ENCODE peak calls at places on chromosomes 2 and 18, in nine cellular contexts. U is endodermal cell, Z is HCT116, G is heart right ventricle, N is right lobe of liver, O is Peyer's patch, T is upper lobe of left lung, R is neural progenitor cell, J is upper lobe of right lung. M is an unnamed sample. For H3K4me1, the result is how much of the 10 kb centered on the place peaks cover.

GRCh38 chr2:1759611-1759930 is 15.3 kb upstream of the PXDN start:
- DNase-seq in U (no peak), Z (no peak), G (no peak), N (no peak), O (no peak), T (no peak), R (no peak), J (no peak), M (no peak)

GRCh38 chr2:71933467-71934319 is 214.0 kb downstream of the CYP26B1 start:
- DNase-seq in U (peak), Z (peak), G (no peak), N (no peak), O (peak), T (no peak), R (no peak), J (peak), M (peak)

GRCh38 chr2:224837558-224837957 is 121.4 kb upstream of the CCDC195 start:
- DNase-seq in U (no peak), Z (no peak), G (peak), N (no peak), O (no peak), T (no peak), R (no peak), J (no peak), M (no peak)

GRCh38 chr2:171999125-171999524 is 628 bp upstream of the METAP1D start:
- DNase-seq in U (no peak), Z (no peak), G (no peak), N (no peak), O (no peak), T (no peak), R (no peak), J (no peak), M (no peak)

GRCh38 chr2:45001629-45002385 is 7.4 kb downstream of the SIX2 start:
- DNase-seq in U (peak), Z (no peak), G (no peak), N (no peak), O (no peak), T (no peak), R (peak), J (no peak), M (no peak)

GRCh38 chr2:209368924-209369323 is 54.9 kb upstream of the MAP2 start:
- DNase-seq in U (no peak), Z (peak), G (peak), N (peak), O (peak), T (peak), R (no peak), J (peak), M (peak)

GRCh38 chr2:188503975-188504374 is 212.3 kb downstream of the GULP1 start:
- DNase-seq in U (no peak), Z (no peak), G (no peak), N (no peak), O (no peak), T (no peak), R (no peak), J (no peak), M (no peak)

GRCh38 chr2:200585730-200586643 is at the start of gene AOX1:
- DNase-seq in U (peak), Z (no peak), G (no peak), N (peak), O (peak), T (peak), R (peak), J (peak), M (peak)

GRCh38 chr18:26470011-26470637 is 78.2 kb downstream of the KCTD1 start:
- DNase-seq in U (no peak), Z (no peak), G (no peak), N (no peak), O (no peak), T (no peak), R (peak), J (no peak), M (no peak)

GRCh38 chr2:157644776-157645175 is 16.1 kb upstream of the ACVR1C start:
- DNase-seq in U (no peak), Z (no peak), G (no peak), N (no peak), O (no peak), T (no peak), R (no peak), J (no peak), M (no peak)

GRCh38 chr2:40556298-40556697 is 104.4 kb upstream of the SLC8A1 start:
- DNase-seq in U (no peak), Z (no peak), G (no peak), N (no peak), O (no peak), T (no peak), R (no peak), J (no peak), M (no peak)

DNA sequence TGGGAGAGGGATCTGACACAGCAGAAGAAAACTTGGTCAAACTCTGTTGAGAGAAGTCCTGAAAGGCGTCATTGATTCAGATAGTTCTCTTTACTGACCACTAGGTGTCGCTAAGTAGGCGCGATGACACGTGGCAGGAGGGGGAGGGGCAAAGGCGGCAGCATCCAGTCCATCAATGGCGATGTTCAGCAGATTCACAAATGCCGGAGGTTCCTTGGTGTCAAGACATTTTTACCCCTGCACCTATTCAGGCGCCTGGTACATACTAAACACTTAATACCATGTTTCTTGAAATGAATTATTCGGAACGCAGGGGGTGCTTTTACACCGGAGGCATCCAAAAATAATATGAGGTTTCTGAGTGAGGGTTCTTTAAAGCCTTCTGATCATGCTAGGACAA is 3.0 kb upstream of the PLEK start:
- DNase-seq in U (peak), Z (peak), G (peak), N (peak), O (peak), T (peak), R (peak), J (peak), M (peak)
- H3K4me1 ChIP-seq in U (under half), Z (under half), G (under half), N (under half), O (under half), T (under half), R (under half), J (under half), M (under half)

GRCh38 chr2:160401895-160402294 is 91.7 kb downstream of the RBMS1 start:
- DNase-seq in U (peak), Z (no peak), G (no peak), N (no peak), O (no peak), T (no peak), R (peak), J (no peak), M (no peak)

GRCh38 chr2:160397530-160397865 is 96.1 kb downstream of the RBMS1 start:
- DNase-seq in U (no peak), Z (peak), G (no peak), N (no peak), O (no peak), T (no peak), R (peak), J (no peak), M (no peak)

GRCh38 chr2:160402997-160403979 is 90.3 kb downstream of the RBMS1 start:
- DNase-seq in U (no peak), Z (peak), G (no peak), N (no peak), O (no peak), T (no peak), R (peak), J (no peak), M (no peak)

GRCh38 chr2:160402498-160402897 is 91.1 kb downstream of the RBMS1 start:
- DNase-seq in U (no peak), Z (no peak), G (no peak), N (no peak), O (no peak), T (peak), R (no peak), J (no peak), M (no peak)

DNA sequence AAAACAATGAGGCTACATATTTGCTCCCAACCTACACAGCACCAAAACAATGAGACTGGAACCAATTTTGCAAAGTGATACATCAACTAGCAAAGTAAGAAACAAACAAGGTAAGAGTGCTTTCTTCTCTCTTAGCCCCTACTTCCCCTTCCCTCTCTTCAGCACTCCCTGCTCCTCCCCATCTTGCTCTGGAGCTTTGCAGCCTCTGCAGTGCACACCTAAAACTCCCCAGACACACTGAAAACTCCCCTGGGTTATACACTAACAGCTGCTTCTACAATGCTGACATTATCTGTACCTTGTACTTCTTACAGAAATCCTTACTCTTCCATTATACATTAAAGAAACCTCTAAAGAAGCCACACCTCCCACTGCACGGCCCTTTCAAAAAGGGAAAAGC is 93.7 kb downstream of the RBMS1 start:
- DNase-seq in U (no peak), Z (no peak), G (no peak), N (no peak), O (no peak), T (no peak), R (peak), J (no peak), M (no peak)
- H3K4me1 ChIP-seq in U (under half), Z (half or more), G (half or more), N (under half), O (under half), T (half or more), R (half or more), J (half or more), M (half or more)

DNA sequence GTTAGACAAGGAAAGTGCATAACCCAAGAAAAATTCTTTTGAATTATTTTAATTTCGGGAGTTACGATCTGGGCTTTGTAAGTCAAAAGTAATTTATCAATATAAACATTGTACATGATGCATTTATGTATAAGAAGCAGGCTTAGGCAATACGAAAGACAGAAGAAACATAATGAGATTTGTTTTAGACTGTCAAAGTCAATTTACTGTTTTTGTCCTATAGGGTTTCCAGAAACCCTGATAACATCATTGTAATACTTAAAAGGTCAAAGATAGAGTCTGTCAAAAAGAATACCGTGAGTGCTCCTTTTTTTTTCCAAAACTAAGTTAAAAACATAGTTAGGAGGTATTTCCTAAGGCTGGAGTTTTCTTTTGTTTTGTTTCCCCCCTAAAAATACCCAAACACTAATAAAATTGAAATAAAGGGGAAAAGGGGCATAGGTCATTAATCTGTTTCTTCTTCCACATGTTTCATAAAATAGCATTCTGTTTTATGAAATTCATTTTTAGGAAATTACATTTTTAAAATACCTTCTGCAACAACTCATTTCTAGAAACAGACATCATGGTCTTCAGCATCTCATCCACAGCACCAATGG is 16.1 kb downstream of the C1D start:
- DNase-seq in U (no peak), Z (no peak), G (no peak), N (no peak), O (no peak), T (no peak), R (no peak), J (no peak), M (no peak)
- H3K4me1 ChIP-seq in U (under half), Z (under half), G (under half), N (under half), O (under half), T (under half), R (under half), J (under half), M (under half)

GRCh38 chr2:221044781-221045180 is 527.3 kb downstream of the EPHA4 start:
- DNase-seq in U (no peak), Z (no peak), G (no peak), N (no peak), O (no peak), T (no peak), R (no peak), J (no peak), M (no peak)

GRCh38 chr2:221042926-221043325 is 529.2 kb downstream of the EPHA4 start:
- DNase-seq in U (no peak), Z (no peak), G (no peak), N (no peak), O (no peak), T (no peak), R (no peak), J (no peak), M (no peak)
- H3K4me1 ChIP-seq in U (under half), Z (under half), G (under half), N (under half), O (under half), T (under half), R (under half), J (under half), M (under half)

GRCh38 chr2:36453652-36454051 is 98.1 kb downstream of the CRIM1 start:
- DNase-seq in U (no peak), Z (no peak), G (no peak), N (no peak), O (no peak), T (no peak), R (no peak), J (no peak), M (no peak)

GRCh38 chr2:36455788-36456187 is 100.2 kb downstream of the CRIM1 start:
- DNase-seq in U (no peak), Z (no peak), G (peak), N (no peak), O (no peak), T (no peak), R (peak), J (no peak), M (no peak)

GRCh38 chr2:36458106-36458505 is 102.5 kb downstream of the CRIM1 start:
- DNase-seq in U (no peak), Z (no peak), G (no peak), N (no peak), O (no peak), T (no peak), R (peak), J (no peak), M (no peak)

GRCh38 chr2:36455011-36455410 is 99.4 kb downstream of the CRIM1 start:
- DNase-seq in U (no peak), Z (no peak), G (no peak), N (no peak), O (no peak), T (no peak), R (no peak), J (no peak), M (no peak)

DNA sequence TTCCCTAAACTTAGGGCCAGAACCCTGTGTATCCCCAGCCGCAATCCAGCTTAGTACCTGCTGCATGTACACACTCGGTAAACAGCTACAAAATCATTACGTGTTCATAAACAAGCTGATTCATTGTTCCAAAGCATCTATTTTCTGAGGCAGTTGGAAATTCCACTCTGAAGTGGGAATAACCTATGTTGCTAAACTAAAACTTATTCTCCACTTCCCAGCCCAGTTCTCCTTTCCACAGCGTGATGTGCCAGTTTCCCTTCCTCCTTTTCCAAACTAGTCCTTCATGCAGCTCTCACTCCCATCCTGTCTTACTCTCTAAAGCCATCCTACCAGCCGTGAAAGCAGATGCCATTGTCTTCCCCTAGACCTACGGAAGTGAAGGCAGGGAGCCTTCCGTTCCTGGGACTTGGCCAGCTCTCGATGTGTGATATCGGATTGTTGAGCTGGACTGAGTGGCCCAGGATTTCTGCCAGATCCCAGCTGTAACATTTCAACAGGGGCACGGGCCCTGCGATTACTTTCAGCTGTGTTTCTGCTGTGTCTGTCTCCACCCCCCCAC is 100.7 kb downstream of the CRIM1 start:
- DNase-seq in U (no peak), Z (no peak), G (peak), N (no peak), O (peak), T (peak), R (peak), J (peak), M (peak)
- H3K4me1 ChIP-seq in U (under half), Z (under half), G (half or more), N (under half), O (under half), T (under half), R (under half), J (under half), M (under half)

GRCh38 chr2:65360441-65360840 is 72.0 kb downstream of the SPRED2 start:
- DNase-seq in U (no peak), Z (no peak), G (no peak), N (no peak), O (no peak), T (no peak), R (no peak), J (no peak), M (no peak)
- H3K4me1 ChIP-seq in U (under half), Z (half or more), G (half or more), N (under half), O (under half), T (under half), R (under half), J (under half), M (under half)

GRCh38 chr18:77057043-77057442 is 75.5 kb downstream of the MBP start:
- DNase-seq in U (no peak), Z (no peak), G (no peak), N (no peak), O (no peak), T (no peak), R (no peak), J (no peak), M (no peak)

GRCh38 chr18:77059294-77059916 is 73.2 kb downstream of the MBP start:
- DNase-seq in U (peak), Z (peak), G (no peak), N (no peak), O (no peak), T (no peak), R (peak), J (no peak), M (no peak)

GRCh38 chr18:77056399-77057015 is 76.1 kb downstream of the MBP start:
- DNase-seq in U (peak), Z (no peak), G (no peak), N (no peak), O (peak), T (peak), R (peak), J (peak), M (no peak)

GRCh38 chr18:77055429-77056310 is 76.9 kb downstream of the MBP start:
- DNase-seq in U (no peak), Z (no peak), G (no peak), N (peak), O (no peak), T (peak), R (no peak), J (peak), M (no peak)

GRCh38 chr18:77058186-77058847 is 74.3 kb downstream of the MBP start:
- DNase-seq in U (no peak), Z (no peak), G (peak), N (no peak), O (no peak), T (no peak), R (no peak), J (no peak), M (no peak)
- H3K4me1 ChIP-seq in U (under half), Z (under half), G (half or more), N (under half), O (half or more), T (half or more), R (under half), J (half or more), M (under half)

M was measured in right atrium auricular region.